ENCODE peak calls at places on chromosome 12, in seven cellular contexts. L is activated naive CD4-positive, alpha-beta T cell treated with Interleukin-2 at 50 U/mL for 16 hours; W is T-cell; N is upper lobe of right lung; F is kidney; I is ovary; R is stimulated activated CD8-positive, alpha-beta memory T cell treated with anti-CD3 and anti-CD28 coated beads, Interleukin-2, amount 100 ng/mL, for 1 hour. D is an unnamed sample.

GRCh38 chr12:129552996-129553750 is 350.7 kb downstream of the TMEM132D start:
- DNase-seq in L (no peak), W (no peak), N (no peak), F (no peak), I (no peak), R (no peak), D (peak)

GRCh38 chr12:77152623-77153193 is 87.3 kb upstream of the E2F7 start:
- DNase-seq in L (no peak), N (no peak), W (no peak), R (no peak), F (no peak), I (no peak), D (no peak)

GRCh38 chr12:65602579-65603295 is 221.5 kb upstream of the HMGA2 start:
- DNase-seq in L (no peak), W (no peak), F (peak), I (peak), N (peak), R (no peak), D (peak)

GRCh38 chr12:54997914-54998507 is 13.4 kb upstream of the TESPA1 start:
- DNase-seq in I (no peak), L (no peak), N (no peak), R (no peak), W (no peak), F (no peak), D (no peak)

GRCh38 chr12:29534935-29535334 is 37.4 kb upstream of the OVCH1 start:
- DNase-seq in I (no peak), R (no peak), F (no peak), N (no peak), L (no peak), W (no peak), D (peak)

GRCh38 chr12:57110189-57111045 is 745 bp downstream of the STAT6 start:
- DNase-seq in I (peak), R (peak), W (peak), L (peak), F (peak), N (peak), D (peak)

GRCh38 chr12:113422030-113422900 is at the start of gene SDSL:
- DNase-seq in R (no peak), L (no peak), W (no peak), F (peak), N (peak), I (peak), D (peak)

GRCh38 chr12:101925352-101925751 is 48.0 kb downstream of the DRAM1 start:
- DNase-seq in W (no peak), I (peak), L (no peak), F (peak), N (no peak), R (no peak), D (peak)

GRCh38 chr12:110424237-110424636 is 20.7 kb upstream of the ANAPC7 start:
- DNase-seq in R (no peak), I (no peak), N (no peak), L (no peak), F (no peak), W (no peak), D (no peak)